ENCODE peak calls at places on chromosomes 13 and 19, in seven cellular contexts. One of them, this sample, is unnamed.

GRCh38 chr13:99981115-99982020 is at the start of gene ZIC2:
- DNase-seq in mucosa of descending colon: peak
- DNase-seq in HFF-Myc: no peak
- DNase-seq in SK-MEL-5: peak
- DNase-seq in activated naive CD4-positive, alpha-beta T cell: no peak
- DNase-seq in left ventricle myocardium superior: no peak
- DNase-seq in endothelial cell of umbilical vein: no peak
- DNase-seq in this sample: peak

GRCh38 chr19:3642987-3643386 is 16.4 kb upstream of the CACTIN start:
- DNase-seq in left ventricle myocardium superior: no peak
- DNase-seq in endothelial cell of umbilical vein: peak
- DNase-seq in activated naive CD4-positive, alpha-beta T cell: no peak
- DNase-seq in HFF-Myc: no peak
- DNase-seq in SK-MEL-5: peak
- DNase-seq in mucosa of descending colon: no peak
- DNase-seq in this sample: no peak

GRCh38 chr19:7101498-7102253 is 32.2 kb downstream of the ZNF557 start:
- DNase-seq in SK-MEL-5: no peak
- DNase-seq in mucosa of descending colon: no peak
- DNase-seq in activated naive CD4-positive, alpha-beta T cell: no peak
- DNase-seq in endothelial cell of umbilical vein: no peak
- DNase-seq in left ventricle myocardium superior: no peak
- DNase-seq in HFF-Myc: no peak
- DNase-seq in this sample: no peak

GRCh38 chr19:16660763-16661479 is at the start of gene TMEM38A:
- DNase-seq in HFF-Myc: no peak
- DNase-seq in SK-MEL-5: no peak
- DNase-seq in left ventricle myocardium superior: peak
- DNase-seq in mucosa of descending colon: peak
- DNase-seq in activated naive CD4-positive, alpha-beta T cell: no peak
- DNase-seq in endothelial cell of umbilical vein: no peak
- DNase-seq in this sample: peak

GRCh38 chr13:29472317-29472961 is 123.0 kb downstream of the SLC7A1 start:
- DNase-seq in activated naive CD4-positive, alpha-beta T cell: no peak
- DNase-seq in HFF-Myc: peak
- DNase-seq in mucosa of descending colon: peak
- DNase-seq in endothelial cell of umbilical vein: peak
- DNase-seq in SK-MEL-5: peak
- DNase-seq in left ventricle myocardium superior: peak
- DNase-seq in this sample: no peak

GRCh38 chr13:61648546-61648945 is 232.9 kb upstream of the PCDH20 start:
- DNase-seq in activated naive CD4-positive, alpha-beta T cell: no peak
- DNase-seq in left ventricle myocardium superior: no peak
- DNase-seq in SK-MEL-5: no peak
- DNase-seq in endothelial cell of umbilical vein: no peak
- DNase-seq in HFF-Myc: no peak
- DNase-seq in mucosa of descending colon: no peak
- DNase-seq in this sample: no peak

GRCh38 chr19:10104665-10105221 is 1.4 kb upstream of the PPAN start:
- DNase-seq in SK-MEL-5: no peak
- DNase-seq in mucosa of descending colon: no peak
- DNase-seq in activated naive CD4-positive, alpha-beta T cell: peak
- DNase-seq in HFF-Myc: no peak
- DNase-seq in left ventricle myocardium superior: no peak
- DNase-seq in endothelial cell of umbilical vein: no peak
- DNase-seq in this sample: peak

GRCh38 chr19:51327066-51327985 is 14.6 kb downstream of the VSIG10L start:
- DNase-seq in HFF-Myc: no peak
- DNase-seq in SK-MEL-5: peak
- DNase-seq in left ventricle myocardium superior: peak
- DNase-seq in activated naive CD4-positive, alpha-beta T cell: no peak
- DNase-seq in mucosa of descending colon: peak
- DNase-seq in endothelial cell of umbilical vein: peak
- DNase-seq in this sample: peak

GRCh38 chr13:69094485-69094884 is 1013.1 kb upstream of the ATXN8OS start:
- DNase-seq in endothelial cell of umbilical vein: no peak
- DNase-seq in left ventricle myocardium superior: no peak
- DNase-seq in mucosa of descending colon: no peak
- DNase-seq in SK-MEL-5: no peak
- DNase-seq in HFF-Myc: no peak
- DNase-seq in activated naive CD4-positive, alpha-beta T cell: no peak
- DNase-seq in this sample: no peak

GRCh38 chr13:99303863-99304521 is 3.2 kb downstream of the GPR183 start:
- DNase-seq in left ventricle myocardium superior: no peak
- DNase-seq in activated naive CD4-positive, alpha-beta T cell: no peak
- DNase-seq in HFF-Myc: no peak
- DNase-seq in SK-MEL-5: no peak
- DNase-seq in mucosa of descending colon: peak
- DNase-seq in endothelial cell of umbilical vein: no peak
- DNase-seq in this sample: no peak

GRCh38 chr13:39133781-39134180 is 95.5 kb downstream of the NHLRC3 start:
- DNase-seq in left ventricle myocardium superior: no peak
- DNase-seq in mucosa of descending colon: no peak
- DNase-seq in activated naive CD4-positive, alpha-beta T cell: no peak
- DNase-seq in HFF-Myc: no peak
- DNase-seq in SK-MEL-5: no peak
- DNase-seq in endothelial cell of umbilical vein: no peak
- DNase-seq in this sample: no peak

GRCh38 chr13:27362064-27362751 is 62.2 kb upstream of the GTF3A start:
- DNase-seq in SK-MEL-5: peak
- DNase-seq in endothelial cell of umbilical vein: peak
- DNase-seq in activated naive CD4-positive, alpha-beta T cell: peak
- DNase-seq in left ventricle myocardium superior: peak
- DNase-seq in mucosa of descending colon: peak
- DNase-seq in HFF-Myc: peak
- DNase-seq in this sample: peak

GRCh38 chr13:93304134-93304533 is 77.5 kb downstream of the GPC6 start:
- DNase-seq in mucosa of descending colon: no peak
- DNase-seq in HFF-Myc: no peak
- DNase-seq in endothelial cell of umbilical vein: no peak
- DNase-seq in activated naive CD4-positive, alpha-beta T cell: no peak
- DNase-seq in SK-MEL-5: no peak
- DNase-seq in left ventricle myocardium superior: no peak
- DNase-seq in this sample: no peak

GRCh38 chr13:73913043-73913740 is 221.0 kb downstream of the KLF12 start:
- DNase-seq in HFF-Myc: no peak
- DNase-seq in left ventricle myocardium superior: no peak
- DNase-seq in endothelial cell of umbilical vein: peak
- DNase-seq in mucosa of descending colon: no peak
- DNase-seq in SK-MEL-5: no peak
- DNase-seq in activated naive CD4-positive, alpha-beta T cell: no peak
- DNase-seq in this sample: no peak

GRCh38 chr13:63435668-63436275 is 2020.1 kb upstream of the PCDH20 start:
- DNase-seq in mucosa of descending colon: no peak
- DNase-seq in endothelial cell of umbilical vein: peak
- DNase-seq in activated naive CD4-positive, alpha-beta T cell: no peak
- DNase-seq in SK-MEL-5: peak
- DNase-seq in HFF-Myc: peak
- DNase-seq in left ventricle myocardium superior: no peak
- DNase-seq in this sample: no peak

GRCh38 chr13:80204642-80205041 is 136.3 kb downstream of the SPRY2 start:
- DNase-seq in left ventricle myocardium superior: no peak
- DNase-seq in activated naive CD4-positive, alpha-beta T cell: no peak
- DNase-seq in SK-MEL-5: no peak
- DNase-seq in endothelial cell of umbilical vein: no peak
- DNase-seq in HFF-Myc: no peak
- DNase-seq in mucosa of descending colon: no peak
- DNase-seq in this sample: no peak

GRCh38 chr19:29942404-29943261 is 594 bp downstream of the URI1 start:
- DNase-seq in left ventricle myocardium superior: peak
- DNase-seq in endothelial cell of umbilical vein: peak
- DNase-seq in HFF-Myc: no peak
- DNase-seq in activated naive CD4-positive, alpha-beta T cell: peak
- DNase-seq in mucosa of descending colon: peak
- DNase-seq in SK-MEL-5: peak
- DNase-seq in this sample: peak

GRCh38 chr19:5125797-5126497 is 157.0 kb downstream of the KDM4B start:
- DNase-seq in endothelial cell of umbilical vein: no peak
- DNase-seq in HFF-Myc: no peak
- DNase-seq in mucosa of descending colon: no peak
- DNase-seq in activated naive CD4-positive, alpha-beta T cell: no peak
- DNase-seq in left ventricle myocardium superior: no peak
- DNase-seq in SK-MEL-5: no peak
- DNase-seq in this sample: no peak

GRCh38 chr19:16091546-16092475 is 15.5 kb downstream of the TPM4 start:
- DNase-seq in activated naive CD4-positive, alpha-beta T cell: no peak
- DNase-seq in endothelial cell of umbilical vein: no peak
- DNase-seq in left ventricle myocardium superior: no peak
- DNase-seq in HFF-Myc: no peak
- DNase-seq in mucosa of descending colon: no peak
- DNase-seq in SK-MEL-5: no peak
- DNase-seq in this sample: no peak

GRCh38 chr19:6233051-6233826 is 46.5 kb downstream of the MLLT1 start:
- DNase-seq in SK-MEL-5: no peak
- DNase-seq in HFF-Myc: no peak
- DNase-seq in activated naive CD4-positive, alpha-beta T cell: no peak
- DNase-seq in mucosa of descending colon: peak
- DNase-seq in endothelial cell of umbilical vein: peak
- DNase-seq in left ventricle myocardium superior: peak
- DNase-seq in this sample: peak

GRCh38 chr13:51047434-51048165 is 63.5 kb downstream of the C13orf42 start:
- DNase-seq in SK-MEL-5: peak
- DNase-seq in mucosa of descending colon: no peak
- DNase-seq in endothelial cell of umbilical vein: no peak
- DNase-seq in HFF-Myc: no peak
- DNase-seq in left ventricle myocardium superior: no peak
- DNase-seq in activated naive CD4-positive, alpha-beta T cell: no peak
- DNase-seq in this sample: no peak

GRCh38 chr13:26502826-26503225 is 54.7 kb upstream of the WASF3 start:
- DNase-seq in endothelial cell of umbilical vein: peak
- DNase-seq in activated naive CD4-positive, alpha-beta T cell: no peak
- DNase-seq in mucosa of descending colon: no peak
- DNase-seq in HFF-Myc: peak
- DNase-seq in left ventricle myocardium superior: no peak
- DNase-seq in SK-MEL-5: peak
- DNase-seq in this sample: no peak

GRCh38 chr13:101408154-101408553 is 8.2 kb downstream of the NALCN start:
- DNase-seq in mucosa of descending colon: no peak
- DNase-seq in left ventricle myocardium superior: no peak
- DNase-seq in activated naive CD4-positive, alpha-beta T cell: no peak
- DNase-seq in HFF-Myc: no peak
- DNase-seq in SK-MEL-5: no peak
- DNase-seq in endothelial cell of umbilical vein: no peak
- DNase-seq in this sample: no peak

GRCh38 chr19:12090807-12091206 is 26.3 kb downstream of the ZNF844 start:
- DNase-seq in mucosa of descending colon: peak
- DNase-seq in activated naive CD4-positive, alpha-beta T cell: peak
- DNase-seq in endothelial cell of umbilical vein: peak
- DNase-seq in SK-MEL-5: peak
- DNase-seq in left ventricle myocardium superior: peak
- DNase-seq in HFF-Myc: no peak
- DNase-seq in this sample: peak

GRCh38 chr13:63092461-63092860 is 1676.8 kb upstream of the PCDH20 start:
- DNase-seq in SK-MEL-5: no peak
- DNase-seq in endothelial cell of umbilical vein: no peak
- DNase-seq in HFF-Myc: no peak
- DNase-seq in left ventricle myocardium superior: no peak
- DNase-seq in activated naive CD4-positive, alpha-beta T cell: no peak
- DNase-seq in mucosa of descending colon: no peak
- DNase-seq in this sample: no peak

GRCh38 chr13:27678306-27679040 is 56.8 kb downstream of the POLR1D start:
- DNase-seq in HFF-Myc: no peak
- DNase-seq in SK-MEL-5: no peak
- DNase-seq in left ventricle myocardium superior: no peak
- DNase-seq in endothelial cell of umbilical vein: no peak
- DNase-seq in activated naive CD4-positive, alpha-beta T cell: no peak
- DNase-seq in mucosa of descending colon: no peak
- DNase-seq in this sample: no peak

GRCh38 chr13:28658539-28658795 is 463 bp upstream of the POMP start:
- DNase-seq in mucosa of descending colon: peak
- DNase-seq in SK-MEL-5: no peak
- DNase-seq in HFF-Myc: no peak
- DNase-seq in activated naive CD4-positive, alpha-beta T cell: no peak
- DNase-seq in endothelial cell of umbilical vein: no peak
- DNase-seq in left ventricle myocardium superior: no peak
- DNase-seq in this sample: no peak

GRCh38 chr13:109043561-109044075 is 414.2 kb downstream of the MYO16 start:
- DNase-seq in SK-MEL-5: no peak
- DNase-seq in endothelial cell of umbilical vein: no peak
- DNase-seq in activated naive CD4-positive, alpha-beta T cell: no peak
- DNase-seq in HFF-Myc: no peak
- DNase-seq in mucosa of descending colon: no peak
- DNase-seq in left ventricle myocardium superior: no peak
- DNase-seq in this sample: no peak

GRCh38 chr19:30240904-30241695 is 131.1 kb upstream of the ZNF536 start:
- DNase-seq in activated naive CD4-positive, alpha-beta T cell: no peak
- DNase-seq in left ventricle myocardium superior: no peak
- DNase-seq in endothelial cell of umbilical vein: no peak
- DNase-seq in HFF-Myc: no peak
- DNase-seq in SK-MEL-5: no peak
- DNase-seq in mucosa of descending colon: no peak
- DNase-seq in this sample: no peak

GRCh38 chr13:94129490-94129894 is 350.0 kb downstream of the DCT start:
- DNase-seq in endothelial cell of umbilical vein: no peak
- DNase-seq in SK-MEL-5: no peak
- DNase-seq in activated naive CD4-positive, alpha-beta T cell: no peak
- DNase-seq in left ventricle myocardium superior: no peak
- DNase-seq in mucosa of descending colon: no peak
- DNase-seq in HFF-Myc: no peak
- DNase-seq in this sample: no peak

GRCh38 chr13:99140831-99141230 is 59.8 kb upstream of the UBAC2 start:
- DNase-seq in left ventricle myocardium superior: no peak
- DNase-seq in endothelial cell of umbilical vein: no peak
- DNase-seq in activated naive CD4-positive, alpha-beta T cell: no peak
- DNase-seq in SK-MEL-5: no peak
- DNase-seq in HFF-Myc: no peak
- DNase-seq in mucosa of descending colon: no peak
- DNase-seq in this sample: no peak

GRCh38 chr13:110341445-110342247 is 34.6 kb downstream of the COL4A2 start:
- DNase-seq in endothelial cell of umbilical vein: peak
- DNase-seq in SK-MEL-5: no peak
- DNase-seq in mucosa of descending colon: no peak
- DNase-seq in HFF-Myc: no peak
- DNase-seq in left ventricle myocardium superior: peak
- DNase-seq in activated naive CD4-positive, alpha-beta T cell: no peak
- DNase-seq in this sample: no peak